ENCODE peak calls at places on chromosome 9, in ten cellular contexts. B is uterus, Y is HepG2, D is ovary, Q is K562, M is IMR-90, S is spleen, J is body of pancreas, C is HCT116, X is heart left ventricle. F is an unnamed sample.

GRCh38 chr9:9387511-9388115 is 1225.2 kb downstream of the PTPRD start:
- DNase-seq in B (no peak), Y (no peak), D (no peak), Q (no peak), M (no peak), S (no peak), J (no peak), C (no peak), X (no peak), F (no peak)

GRCh38 chr9:69898714-69899209 is 78.1 kb downstream of the CFAP95 start:
- DNase-seq in B (no peak), Y (peak), D (no peak), Q (no peak), M (peak), S (no peak), J (no peak), C (peak), X (no peak), F (no peak)

GRCh38 chr9:88993327-88993726 is 2.1 kb downstream of the S1PR3 start:
- DNase-seq in B (peak), Y (peak), D (no peak), Q (no peak), M (peak), S (no peak), J (peak), C (no peak), X (no peak), F (no peak)

GRCh38 chr9:4298255-4299005 is 1.4 kb downstream of the GLIS3 start:
- DNase-seq in B (no peak), Y (no peak), D (peak), Q (no peak), M (peak), S (no peak), J (peak), C (no peak), X (peak), F (peak)

GRCh38 chr9:26131891-26132290 is 453.6 kb upstream of the TUSC1 start:
- DNase-seq in B (no peak), Y (no peak), D (no peak), Q (no peak), M (peak), S (no peak), J (no peak), C (no peak), X (no peak), F (no peak)

GRCh38 chr9:9395539-9395938 is 1217.3 kb downstream of the PTPRD start:
- DNase-seq in B (no peak), Y (no peak), D (no peak), Q (no peak), M (no peak), S (no peak), J (no peak), C (no peak), X (no peak), F (no peak)

GRCh38 chr9:89218040-89218928 is 39.7 kb upstream of the SHC3 start:
- DNase-seq in B (no peak), Y (no peak), D (no peak), Q (no peak), M (no peak), S (no peak), J (no peak), C (no peak), X (no peak), F (no peak)

GRCh38 chr9:70902171-70902570 is 219.2 kb downstream of the TRPM3 start:
- DNase-seq in B (no peak), Y (no peak), D (no peak), Q (no peak), M (peak), S (no peak), J (no peak), C (no peak), X (no peak), F (no peak)

GRCh38 chr9:1231998-1232919 is 182.1 kb downstream of the DMRT2 start:
- DNase-seq in B (peak), Y (peak), D (no peak), Q (no peak), M (peak), S (no peak), J (peak), C (no peak), X (peak), F (no peak)

GRCh38 chr9:9747787-9748186 is 865.0 kb downstream of the PTPRD start:
- DNase-seq in B (no peak), Y (no peak), D (no peak), Q (no peak), M (peak), S (no peak), J (no peak), C (no peak), X (no peak), F (no peak)

GRCh38 chr9:22214497-22215031 is 205.5 kb upstream of the CDKN2B start:
- DNase-seq in B (no peak), Y (no peak), D (no peak), Q (no peak), M (peak), S (no peak), J (no peak), C (no peak), X (no peak), F (no peak)

GRCh38 chr9:71863652-71864051 is 47.3 kb downstream of the ABHD17B start:
- DNase-seq in B (no peak), Y (no peak), D (no peak), Q (no peak), M (peak), S (no peak), J (no peak), C (no peak), X (no peak), F (no peak)

GRCh38 chr9:72383978-72384709 is 19.1 kb upstream of the ZFAND5 start:
- DNase-seq in B (no peak), Y (no peak), D (no peak), Q (no peak), M (peak), S (no peak), J (no peak), C (no peak), X (no peak), F (no peak)

DNA sequence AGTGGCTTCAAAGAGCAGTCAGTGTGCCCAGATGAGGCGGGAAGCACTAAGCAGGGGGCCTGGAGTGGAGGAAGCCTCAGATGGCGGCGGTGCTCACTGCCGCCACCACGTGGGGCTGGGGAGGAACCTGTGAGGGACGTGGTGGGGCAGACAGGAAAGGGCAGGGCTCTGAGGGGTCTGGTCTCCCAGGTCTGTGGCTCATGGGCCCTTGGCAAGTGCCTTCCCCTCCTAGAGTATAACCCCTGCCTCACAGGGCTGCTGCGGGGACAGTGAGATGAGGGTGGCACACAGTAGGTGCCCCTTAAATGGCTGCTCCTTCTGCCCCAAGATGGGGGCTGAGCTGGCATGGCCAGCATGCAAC is 26.6 kb downstream of the NR5A1 start:
- DNase-seq in B (no peak), Y (peak), D (no peak), Q (peak), M (peak), S (no peak), J (no peak), C (peak), X (no peak), F (no peak)
- TF ChIP-seq CTCF in B (no peak), Y (peak), D (no peak), Q (peak), M (peak), S (peak), J (no peak), C (peak), X (peak), F (peak)

DNA sequence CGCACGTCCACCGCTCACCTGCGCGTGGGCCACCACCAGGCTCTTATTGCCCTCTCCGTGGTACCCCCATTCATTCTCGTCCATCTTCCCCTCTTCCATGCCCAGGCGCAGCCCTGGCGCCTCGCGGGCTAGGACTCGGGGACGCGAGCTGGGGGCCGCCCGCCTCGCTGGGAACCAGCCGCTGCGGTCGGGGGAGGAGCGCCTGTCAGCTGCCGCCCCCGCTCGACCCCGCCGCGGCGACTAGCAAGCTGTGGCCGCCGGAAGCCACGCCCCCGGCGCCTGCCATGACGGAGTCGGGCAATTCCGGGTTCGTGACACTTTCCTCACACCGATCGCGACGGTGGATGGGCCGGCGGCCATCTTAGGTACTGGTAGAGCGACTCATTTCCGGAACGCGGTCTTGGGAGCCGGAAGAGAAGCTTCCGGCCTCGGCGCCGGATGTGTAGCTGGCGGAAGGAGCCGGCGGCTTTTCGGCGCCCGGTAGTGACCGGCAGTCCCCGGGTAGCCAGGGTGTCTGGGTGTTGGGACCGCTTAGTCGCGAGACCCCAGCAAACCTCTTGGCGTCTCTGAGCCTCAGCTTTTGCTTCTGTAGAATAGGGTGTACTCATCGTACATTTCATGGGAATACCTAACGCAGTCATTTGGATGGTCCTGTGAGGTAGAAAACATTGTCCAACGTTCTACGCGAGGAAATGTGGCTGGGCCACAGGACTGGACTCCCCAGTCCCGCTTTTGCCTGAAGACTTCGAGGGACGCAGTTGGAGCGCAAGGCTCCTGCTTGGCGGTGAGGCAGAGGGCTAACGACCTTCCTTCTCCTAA is at the start of gene IPPK:
- DNase-seq in B (peak), Y (peak), D (peak), Q (peak), M (peak), S (peak), J (peak), C (peak), X (peak), F (peak)
- TF ChIP-seq POLR2A in B (peak), Y (peak), D (peak), Q (peak), M (peak), S (peak), J (peak), C (peak), X (peak), F (peak)

DNA sequence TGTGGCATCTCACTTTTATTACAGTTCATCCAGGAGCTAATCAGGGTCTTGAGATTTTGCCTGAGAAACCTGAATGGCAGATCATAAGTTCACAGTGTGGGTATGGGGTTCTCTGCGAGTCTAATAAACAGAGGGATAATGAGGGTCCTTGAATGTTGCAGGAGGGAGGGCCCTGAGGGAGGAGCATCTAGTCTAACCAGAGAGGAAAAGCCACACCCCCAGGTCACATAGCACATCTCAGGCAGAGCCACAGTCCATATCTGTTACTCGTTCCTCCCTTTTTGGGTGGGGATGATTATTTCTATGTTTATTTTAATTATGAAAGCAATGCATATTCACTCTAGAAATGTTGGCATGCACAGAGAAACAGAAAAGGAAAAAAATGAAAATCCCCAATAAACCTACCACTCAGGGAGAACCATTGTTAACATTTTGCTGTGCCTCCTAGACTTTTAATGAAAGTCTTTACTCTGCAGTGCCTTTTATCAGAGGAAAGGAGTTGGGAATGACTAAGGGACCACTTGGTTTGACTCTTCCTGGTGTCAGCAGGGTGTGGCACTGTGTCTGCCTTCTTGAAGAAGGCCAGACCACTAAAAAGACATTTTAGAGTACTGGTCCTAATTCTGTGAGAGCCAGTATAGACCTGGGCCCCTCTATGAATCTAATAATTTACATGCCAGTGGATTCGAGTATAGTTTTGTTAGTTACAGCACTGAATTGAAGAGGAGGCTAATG is 2.8 kb downstream of the GALNT12 start:
- DNase-seq in B (no peak), Y (no peak), D (no peak), Q (no peak), M (no peak), S (no peak), J (no peak), C (no peak), X (no peak), F (peak)
- H3K27ac ChIP-seq in B (no peak), Y (no peak), D (no peak), Q (peak), M (no peak), S (no peak), J (no peak), C (no peak), X (no peak), F (no peak)

GRCh38 chr9:27535701-27536118 is 6.1 kb upstream of the MOB3B start:
- DNase-seq in B (no peak), Y (no peak), D (no peak), Q (no peak), M (no peak), S (no peak), J (no peak), C (no peak), X (no peak), F (no peak)
- TF ChIP-seq CTCF in B (no peak), Y (no peak), D (no peak), Q (peak), M (no peak), S (peak), J (no peak), C (no peak), X (no peak), F (peak)

GRCh38 chr9:127444283-127444920 is 6.8 kb downstream of the RPL12 start:
- DNase-seq in B (no peak), Y (no peak), D (no peak), Q (no peak), M (no peak), S (no peak), J (no peak), C (no peak), X (no peak), F (peak)

GRCh38 chr9:127447416-127448111 is 3.6 kb downstream of the RPL12 start:
- DNase-seq in B (no peak), Y (no peak), D (no peak), Q (peak), M (peak), S (no peak), J (no peak), C (no peak), X (no peak), F (no peak)

GRCh38 chr9:127444921-127445850 is 6.0 kb downstream of the RPL12 start:
- DNase-seq in B (no peak), Y (no peak), D (no peak), Q (no peak), M (peak), S (no peak), J (no peak), C (no peak), X (no peak), F (no peak)

GRCh38 chr9:127446720-127447415 is 4.3 kb downstream of the RPL12 start:
- DNase-seq in B (no peak), Y (no peak), D (no peak), Q (no peak), M (no peak), S (no peak), J (no peak), C (no peak), X (no peak), F (no peak)

GRCh38 chr9:127445851-127446719 is 5.1 kb downstream of the RPL12 start:
- DNase-seq in B (no peak), Y (no peak), D (no peak), Q (no peak), M (no peak), S (no peak), J (no peak), C (no peak), X (no peak), F (peak)
- TF ChIP-seq POLR2A in B (no peak), Y (peak), D (no peak), Q (peak), M (peak), S (no peak), J (no peak), C (peak), X (no peak), F (no peak)

DNA sequence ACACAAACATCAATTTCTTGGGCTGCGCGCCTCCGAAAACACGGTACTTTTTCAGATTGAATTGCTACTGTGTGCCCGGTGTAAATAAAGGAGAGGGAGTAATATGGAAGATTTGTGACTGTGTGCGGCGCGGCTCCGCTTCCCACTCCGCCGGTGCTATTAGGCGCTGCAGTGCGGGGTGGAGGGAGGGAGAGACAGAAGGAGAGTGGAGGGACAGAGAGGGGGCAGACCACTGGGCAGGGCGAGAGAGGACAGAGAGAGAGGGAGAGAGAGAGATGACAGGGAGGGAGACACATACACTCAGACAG is 24.8 kb upstream of the RNU6ATAC start:
- DNase-seq in B (no peak), Y (no peak), D (peak), Q (no peak), M (no peak), S (peak), J (no peak), C (no peak), X (no peak), F (peak)
- H3K27ac ChIP-seq in B (no peak), Y (no peak), D (no peak), Q (no peak), M (no peak), S (no peak), J (no peak), C (no peak), X (no peak), F (no peak)

GRCh38 chr9:104780796-104781395 is 17.0 kb downstream of the NIPSNAP3B start:
- DNase-seq in B (no peak), Y (no peak), D (no peak), Q (no peak), M (peak), S (no peak), J (no peak), C (peak), X (no peak), F (no peak)
- TF ChIP-seq CTCF in B (no peak), Y (peak), D (no peak), Q (peak), M (peak), S (peak), J (peak), C (peak), X (peak), F (no peak)

GRCh38 chr9:112379177-112380101 is 469 bp upstream of the HSDL2 start:
- DNase-seq in B (peak), Y (peak), D (peak), Q (peak), M (peak), S (peak), J (peak), C (peak), X (peak), F (peak)
- TF ChIP-seq POLR2A in B (peak), Y (peak), D (peak), Q (peak), M (peak), S (no peak), J (peak), C (peak), X (no peak), F (peak)

GRCh38 chr9:113290052-113290607 is 13.0 kb downstream of the RNF183 start:
- DNase-seq in B (no peak), Y (no peak), D (no peak), Q (no peak), M (peak), S (no peak), J (no peak), C (no peak), X (no peak), F (no peak)

GRCh38 chr9:113298311-113298710 is 4.9 kb downstream of the RNF183 start:
- DNase-seq in B (no peak), Y (no peak), D (no peak), Q (no peak), M (no peak), S (no peak), J (no peak), C (no peak), X (no peak), F (no peak)

GRCh38 chr9:113296796-113297558 is 6.2 kb downstream of the RNF183 start:
- DNase-seq in B (no peak), Y (no peak), D (no peak), Q (no peak), M (no peak), S (no peak), J (no peak), C (no peak), X (no peak), F (no peak)

GRCh38 chr9:113289091-113289490 is 13.6 kb downstream of the PRPF4 start:
- DNase-seq in B (no peak), Y (no peak), D (no peak), Q (no peak), M (no peak), S (no peak), J (no peak), C (no peak), X (no peak), F (no peak)

GRCh38 chr9:113293285-113293874 is 9.8 kb downstream of the RNF183 start:
- DNase-seq in B (no peak), Y (no peak), D (no peak), Q (no peak), M (peak), S (no peak), J (no peak), C (no peak), X (no peak), F (no peak)
- H3K27ac ChIP-seq in B (no peak), Y (no peak), D (no peak), Q (no peak), M (peak), S (no peak), J (no peak), C (no peak), X (no peak), F (no peak)

DNA sequence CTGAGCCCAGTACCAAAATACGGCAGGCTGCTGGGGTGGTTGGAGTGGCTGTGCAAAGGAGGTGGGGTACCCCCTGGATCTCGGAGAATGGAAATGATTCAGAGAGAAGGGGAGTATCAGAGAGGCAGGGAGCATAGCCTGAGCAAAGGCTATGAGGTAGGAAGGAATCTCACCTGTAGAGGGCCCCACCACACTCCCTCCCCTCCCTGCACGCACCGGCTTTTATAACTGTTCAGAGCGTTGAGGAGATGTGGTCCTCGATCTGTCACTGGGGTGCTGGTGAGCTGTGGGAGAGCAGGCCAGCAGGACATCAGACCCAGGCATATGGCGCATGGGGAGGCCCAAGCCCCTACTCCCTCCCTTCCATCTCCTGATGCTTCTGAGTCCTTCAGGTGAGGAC is 13.2 kb downstream of the PHF19 start:
- DNase-seq in B (no peak), Y (no peak), D (no peak), Q (peak), M (no peak), S (no peak), J (no peak), C (no peak), X (no peak), F (no peak)
- TF ChIP-seq CTCF in B (no peak), Y (no peak), D (no peak), Q (peak), M (no peak), S (no peak), J (no peak), C (peak), X (no peak), F (no peak)

F was measured in Peyer's patch.